ENCODE peak calls at places on chromosomes 12 and 14, in seven cellular contexts. M is HepG2, S is K562, I is SK-N-SH, B is HCT116, F is H1, E is GM12878. W is an unnamed sample.

GRCh38 chr12:49187184-49187583 is 1.7 kb downstream of the TUBA1A start:
- DNase-seq in E (no peak), M (no peak), S (no peak), I (peak), F (no peak), B (no peak), W (no peak)

GRCh38 chr12:57138526-57139272 is 8.7 kb downstream of the LRP1-AS start:
- DNase-seq in B (no peak), M (peak), S (peak), F (no peak), I (peak), E (no peak), W (no peak)

GRCh38 chr12:110756611-110757010 is 13.9 kb upstream of the PPP1CC start:
- DNase-seq in M (no peak), F (no peak), S (no peak), B (no peak), E (no peak), I (no peak), W (no peak)

GRCh38 chr14:95292660-95293425 is 26.9 kb downstream of the CLMN start:
- DNase-seq in B (no peak), M (no peak), F (no peak), I (peak), S (no peak), E (no peak), W (no peak)

GRCh38 chr12:116885496-116885895 is 4.3 kb upstream of the HRK start:
- DNase-seq in B (no peak), S (no peak), I (no peak), E (no peak), F (no peak), M (no peak), W (no peak)

GRCh38 chr12:96397756-96398421 is 2.4 kb downstream of the CDK17 start:
- DNase-seq in S (no peak), E (no peak), I (no peak), F (no peak), M (no peak), B (no peak), W (no peak)

GRCh38 chr12:120468271-120468845 is 1.2 kb downstream of the SRSF9 start:
- DNase-seq in B (no peak), F (peak), I (peak), M (peak), E (no peak), S (peak), W (peak)

GRCh38 chr14:79201545-79202247 is 1009.6 kb downstream of the DIO2 start:
- DNase-seq in S (no peak), I (no peak), M (no peak), B (no peak), F (no peak), E (no peak), W (no peak)

GRCh38 chr12:110561471-110562201 is 21.5 kb downstream of the PPTC7 start:
- DNase-seq in F (no peak), E (no peak), B (no peak), M (no peak), S (no peak), I (no peak), W (no peak)

GRCh38 chr14:56120091-56120632 is 2.0 kb downstream of the PELI2 start:
- DNase-seq in S (no peak), M (no peak), E (no peak), F (no peak), B (no peak), I (peak), W (no peak)

GRCh38 chr14:26174395-26174794 is 423.4 kb downstream of the NOVA1 start:
- DNase-seq in E (no peak), S (no peak), I (no peak), F (no peak), B (no peak), M (no peak), W (no peak)

GRCh38 chr12:51822956-51823355 is 25.6 kb downstream of the FIGNL2 start:
- DNase-seq in B (no peak), S (no peak), E (no peak), M (no peak), I (no peak), F (no peak), W (no peak)

GRCh38 chr12:51821423-51822260 is 26.9 kb downstream of the FIGNL2 start:
- DNase-seq in F (peak), S (no peak), I (no peak), B (no peak), M (no peak), E (no peak), W (no peak)

GRCh38 chr12:51822261-51822616 is 26.3 kb downstream of the FIGNL2 start:
- DNase-seq in E (no peak), S (no peak), F (no peak), M (no peak), B (no peak), I (no peak), W (no peak)

GRCh38 chr12:51825216-51825615 is 23.3 kb downstream of the FIGNL2 start:
- DNase-seq in F (no peak), I (no peak), B (no peak), E (no peak), M (no peak), S (no peak), W (no peak)

GRCh38 chr12:51823875-51824565 is 24.5 kb downstream of the FIGNL2 start:
- DNase-seq in E (no peak), F (no peak), M (peak), S (peak), B (peak), I (peak), W (peak)
- TF ChIP-seq JUND in E (no peak), F (no peak), M (no peak), S (no peak), B (no peak), I (no peak), W (no peak)

GRCh38 chr12:122886851-122887816 is 8.8 kb downstream of the VPS37B start:
- DNase-seq in I (no peak), S (peak), E (peak), B (peak), M (no peak), F (no peak), W (no peak)
- TF ChIP-seq JUND in I (peak), S (no peak), E (no peak), B (no peak), M (no peak), F (no peak), W (no peak)

DNA sequence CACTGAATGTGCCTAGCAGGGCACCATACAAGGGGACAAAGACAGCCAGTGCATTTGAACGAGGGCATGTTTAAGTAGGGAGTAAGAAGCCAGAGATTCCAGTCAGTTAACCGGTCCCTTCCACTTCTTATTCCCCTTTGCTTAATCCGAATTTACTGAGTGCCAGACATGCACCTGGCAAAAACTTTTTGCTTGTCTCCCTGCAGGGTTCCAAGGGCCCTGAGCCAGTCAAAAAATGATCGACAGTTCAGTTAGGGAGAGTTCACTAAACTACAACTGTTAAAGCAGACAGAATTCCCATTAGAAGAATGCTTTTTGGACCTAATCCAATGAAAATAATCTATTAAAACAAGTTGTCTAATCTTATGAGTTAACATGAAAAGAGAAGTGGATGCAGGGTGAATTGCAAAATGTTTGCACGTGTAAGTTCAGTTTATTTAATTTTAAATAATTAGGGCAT is 193.8 kb downstream of the TMTC2 start:
- DNase-seq in M (no peak), S (no peak), I (peak), B (no peak), E (no peak), F (no peak), W (peak)
- TF ChIP-seq JUND in M (no peak), S (no peak), I (no peak), B (no peak), E (no peak), F (no peak), W (no peak)

GRCh38 chr12:106205208-106206069 is 42.4 kb downstream of the CKAP4 start:
- DNase-seq in B (peak), F (no peak), I (no peak), S (no peak), E (no peak), M (peak), W (peak)
- TF ChIP-seq JUND in B (no peak), F (no peak), I (no peak), S (no peak), E (no peak), M (no peak), W (no peak)

GRCh38 chr12:1531160-1531653 is 63.2 kb downstream of the FBXL14 start:
- DNase-seq in E (no peak), S (peak), B (no peak), I (no peak), M (no peak), F (no peak), W (no peak)
- TF ChIP-seq JUND in E (no peak), S (no peak), B (no peak), I (no peak), M (no peak), F (no peak), W (no peak)

DNA sequence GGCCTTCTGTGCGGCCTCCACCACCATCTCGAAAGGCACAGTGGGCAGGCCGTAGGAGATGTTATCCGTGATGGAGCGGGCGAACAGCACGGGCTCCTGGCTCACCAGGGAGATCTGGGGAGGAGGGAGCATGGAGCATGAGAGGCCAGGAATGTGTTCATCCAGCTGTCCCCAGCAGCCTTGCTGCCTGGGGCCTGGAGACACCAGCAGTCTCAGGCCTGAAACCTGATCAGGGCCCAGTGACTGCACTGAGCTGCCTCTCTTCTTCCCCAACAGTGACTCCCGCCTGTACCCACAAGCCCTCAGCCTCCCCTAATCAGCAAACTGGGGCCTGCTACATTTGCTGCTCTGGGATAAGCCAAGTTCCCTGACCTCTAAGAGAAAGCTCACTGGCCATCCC is 30.9 kb downstream of the ABCB9 start:
- DNase-seq in F (no peak), B (no peak), S (peak), I (no peak), E (no peak), M (no peak), W (no peak)
- TF ChIP-seq JUND in F (no peak), B (no peak), S (no peak), I (no peak), E (no peak), M (no peak), W (no peak)

W was measured in T47D.